ENCODE peak calls at places on chromosomes 1 and 21, in four cellular contexts. One of them, this sample, is unnamed.

GRCh38 chr1:220153147-220153546 is 59.2 kb downstream of the IARS2 start:
- DNase-seq in spleen: no peak
- DNase-seq in CD8-positive, alpha-beta T cell: no peak
- DNase-seq in endothelial cell of umbilical vein: no peak
- DNase-seq in this sample: no peak

GRCh38 chr1:75731881-75732280 is 7.4 kb downstream of the ACADM start:
- DNase-seq in spleen: no peak
- DNase-seq in CD8-positive, alpha-beta T cell: no peak
- DNase-seq in endothelial cell of umbilical vein: no peak
- DNase-seq in this sample: no peak

GRCh38 chr1:219304227-219305226 is 130.8 kb downstream of the LYPLAL1 start:
- DNase-seq in spleen: no peak
- DNase-seq in CD8-positive, alpha-beta T cell: no peak
- DNase-seq in endothelial cell of umbilical vein: peak; percentile 86
- DNase-seq in this sample: no peak

GRCh38 chr1:7784492-7785071 is 491 bp downstream of the PER3 start:
- DNase-seq in spleen: peak; percentile 89
- DNase-seq in CD8-positive, alpha-beta T cell: no peak
- DNase-seq in endothelial cell of umbilical vein: no peak
- DNase-seq in this sample: no peak

GRCh38 chr1:183300828-183301227 is 114.8 kb downstream of the LAMC2 start:
- DNase-seq in spleen: no peak
- DNase-seq in CD8-positive, alpha-beta T cell: no peak
- DNase-seq in endothelial cell of umbilical vein: no peak
- DNase-seq in this sample: no peak

GRCh38 chr1:27487927-27488522 is 1.9 kb downstream of the WASF2 start:
- DNase-seq in spleen: no peak
- DNase-seq in CD8-positive, alpha-beta T cell: no peak
- DNase-seq in endothelial cell of umbilical vein: peak; percentile 66
- DNase-seq in this sample: no peak

GRCh38 chr1:234613992-234614584 is 4.1 kb upstream of the IRF2BP2 start:
- DNase-seq in spleen: no peak
- DNase-seq in CD8-positive, alpha-beta T cell: no peak
- DNase-seq in endothelial cell of umbilical vein: peak; percentile 32
- DNase-seq in this sample: no peak

GRCh38 chr1:100657876-100658715 is 61.4 kb upstream of the VCAM1 start:
- DNase-seq in spleen: no peak
- DNase-seq in CD8-positive, alpha-beta T cell: no peak
- DNase-seq in endothelial cell of umbilical vein: peak; percentile 65
- DNase-seq in this sample: no peak

GRCh38 chr1:193069748-193070394 is 10.5 kb downstream of the RO60 start:
- DNase-seq in spleen: no peak
- DNase-seq in CD8-positive, alpha-beta T cell: no peak
- DNase-seq in endothelial cell of umbilical vein: peak; percentile 7
- DNase-seq in this sample: no peak

GRCh38 chr1:158654079-158654478 is 32.4 kb downstream of the SPTA1 start:
- DNase-seq in spleen: no peak
- DNase-seq in CD8-positive, alpha-beta T cell: no peak
- DNase-seq in endothelial cell of umbilical vein: no peak
- DNase-seq in this sample: no peak

GRCh38 chr1:193019442-193020026 is 39.6 kb downstream of the UCHL5 start:
- DNase-seq in spleen: no peak
- DNase-seq in CD8-positive, alpha-beta T cell: no peak
- DNase-seq in endothelial cell of umbilical vein: peak; percentile 76
- DNase-seq in this sample: no peak

GRCh38 chr1:219422811-219423598 is 189.9 kb downstream of the ZC3H11B start:
- DNase-seq in spleen: no peak
- DNase-seq in CD8-positive, alpha-beta T cell: no peak
- DNase-seq in endothelial cell of umbilical vein: no peak
- DNase-seq in this sample: no peak

GRCh38 chr1:178376008-178376407 is 120.8 kb downstream of the CLEC20A start:
- DNase-seq in spleen: no peak
- DNase-seq in CD8-positive, alpha-beta T cell: no peak
- DNase-seq in endothelial cell of umbilical vein: no peak
- DNase-seq in this sample: no peak

GRCh38 chr1:175222296-175222938 is 29.8 kb upstream of the KIAA0040 start:
- DNase-seq in spleen: no peak
- DNase-seq in CD8-positive, alpha-beta T cell: no peak
- DNase-seq in endothelial cell of umbilical vein: no peak
- DNase-seq in this sample: no peak

GRCh38 chr1:112256413-112256812 is 139.6 kb upstream of the CTTNBP2NL start:
- DNase-seq in spleen: no peak
- DNase-seq in CD8-positive, alpha-beta T cell: no peak
- DNase-seq in endothelial cell of umbilical vein: no peak
- DNase-seq in this sample: no peak

GRCh38 chr1:78079580-78079979 is 33.8 kb downstream of the GIPC2 start:
- DNase-seq in spleen: no peak
- DNase-seq in CD8-positive, alpha-beta T cell: no peak
- DNase-seq in endothelial cell of umbilical vein: peak; percentile 73
- DNase-seq in this sample: no peak

GRCh38 chr1:223216074-223216473 is 73.0 kb upstream of the TLR5 start:
- DNase-seq in spleen: no peak
- DNase-seq in CD8-positive, alpha-beta T cell: no peak
- DNase-seq in endothelial cell of umbilical vein: no peak
- DNase-seq in this sample: no peak

GRCh38 chr21:26169611-26170470 is 729 bp downstream of the APP start:
- DNase-seq in spleen: peak; percentile 92
- DNase-seq in CD8-positive, alpha-beta T cell: peak; percentile 1
- DNase-seq in endothelial cell of umbilical vein: peak; percentile 59
- DNase-seq in this sample: no peak

GRCh38 chr1:94522304-94522703 is 19.3 kb downstream of the F3 start:
- DNase-seq in spleen: no peak
- DNase-seq in CD8-positive, alpha-beta T cell: no peak
- DNase-seq in endothelial cell of umbilical vein: peak; percentile 52
- DNase-seq in this sample: no peak

GRCh38 chr1:50333595-50333974 is 89.7 kb downstream of the DMRTA2 start:
- DNase-seq in spleen: peak; percentile 85
- DNase-seq in CD8-positive, alpha-beta T cell: peak; percentile 9
- DNase-seq in endothelial cell of umbilical vein: peak; percentile 32
- DNase-seq in this sample: no peak

GRCh38 chr1:154500533-154500932 is 1.5 kb upstream of the TDRD10 start:
- DNase-seq in spleen: no peak
- DNase-seq in CD8-positive, alpha-beta T cell: no peak
- DNase-seq in endothelial cell of umbilical vein: peak; percentile 52
- DNase-seq in this sample: no peak

GRCh38 chr1:105886309-105886708 is 1170.2 kb upstream of the PRMT6 start:
- DNase-seq in spleen: no peak
- DNase-seq in CD8-positive, alpha-beta T cell: no peak
- DNase-seq in endothelial cell of umbilical vein: no peak
- DNase-seq in this sample: no peak

GRCh38 chr21:25614441-25614840 is 7.2 kb upstream of the MRPL39 start:
- DNase-seq in spleen: no peak
- DNase-seq in CD8-positive, alpha-beta T cell: no peak
- DNase-seq in endothelial cell of umbilical vein: no peak
- DNase-seq in this sample: no peak

GRCh38 chr1:11944358-11944981 is 10.0 kb downstream of the PLOD1 start:
- DNase-seq in spleen: no peak
- DNase-seq in CD8-positive, alpha-beta T cell: no peak
- DNase-seq in endothelial cell of umbilical vein: no peak
- DNase-seq in this sample: no peak

GRCh38 chr1:93827633-93828436 is 51.2 kb downstream of the DNTTIP2 start:
- DNase-seq in spleen: no peak
- DNase-seq in CD8-positive, alpha-beta T cell: no peak
- DNase-seq in endothelial cell of umbilical vein: peak; percentile 42
- DNase-seq in this sample: no peak

GRCh38 chr1:72281144-72281543 is 1.2 kb downstream of the NEGR1 start:
- DNase-seq in spleen: no peak
- DNase-seq in CD8-positive, alpha-beta T cell: no peak
- DNase-seq in endothelial cell of umbilical vein: peak; percentile 33
- DNase-seq in this sample: no peak

GRCh38 chr1:204080163-204080903 is 7.4 kb downstream of the SOX13 start:
- DNase-seq in spleen: peak; percentile 64
- DNase-seq in CD8-positive, alpha-beta T cell: no peak
- DNase-seq in endothelial cell of umbilical vein: no peak
- DNase-seq in this sample: peak; percentile 98

GRCh38 chr1:222792744-222793143 is 22.1 kb upstream of the DISP1 start:
- DNase-seq in spleen: no peak
- DNase-seq in CD8-positive, alpha-beta T cell: no peak
- DNase-seq in endothelial cell of umbilical vein: peak; percentile 44
- DNase-seq in this sample: no peak

GRCh38 chr1:119249283-119249682 is 108.8 kb upstream of the WARS2 start:
- DNase-seq in spleen: no peak
- DNase-seq in CD8-positive, alpha-beta T cell: no peak
- DNase-seq in endothelial cell of umbilical vein: no peak
- DNase-seq in this sample: no peak

GRCh38 chr1:50841791-50842387 is 118.2 kb downstream of the FAF1 start:
- DNase-seq in spleen: no peak
- DNase-seq in CD8-positive, alpha-beta T cell: no peak
- DNase-seq in endothelial cell of umbilical vein: peak; percentile 56
- DNase-seq in this sample: no peak

DNA sequence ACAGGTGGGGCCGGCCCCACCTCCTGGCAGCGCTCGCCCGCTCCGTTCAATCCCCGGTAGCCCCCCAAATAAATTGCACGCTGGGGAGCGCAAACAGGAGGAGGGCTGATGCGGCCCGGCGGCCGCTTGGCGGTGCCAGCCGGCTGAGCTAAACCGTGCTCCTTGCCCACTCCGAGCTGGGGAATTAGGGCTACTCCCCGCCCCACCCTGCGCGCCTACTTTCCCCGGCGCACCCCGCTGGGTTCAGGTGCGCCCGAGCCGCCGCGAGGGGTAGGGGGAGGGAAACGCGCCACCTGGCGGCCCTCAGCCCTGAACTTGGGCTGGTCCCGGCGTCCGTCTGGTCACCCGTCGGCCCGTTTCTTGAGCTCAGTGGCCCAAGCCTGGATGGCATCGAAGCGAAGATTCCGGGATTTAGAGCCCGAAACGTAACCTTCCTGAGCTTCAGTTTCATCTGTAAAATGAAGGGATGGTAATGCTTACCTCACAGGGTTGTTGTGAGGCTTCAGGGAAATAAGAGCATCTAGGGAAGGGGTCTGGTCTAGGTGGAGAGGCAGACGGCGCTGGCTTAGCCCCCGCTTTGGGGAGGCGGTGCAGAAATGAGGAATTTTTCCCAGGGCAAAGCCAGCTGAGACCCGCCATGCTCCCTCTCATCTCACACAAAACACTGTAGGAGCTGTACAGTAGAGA is 547 bp upstream of the MYCL start:
- DNase-seq in spleen: peak; percentile 92
- DNase-seq in CD8-positive, alpha-beta T cell: peak; percentile 25
- DNase-seq in endothelial cell of umbilical vein: no peak
- DNase-seq in this sample: no peak
- H3K27me3 ChIP-seq in spleen: peaks cover 4% of the 10 kb centered on the region
- H3K27me3 ChIP-seq in CD8-positive, alpha-beta T cell: peaks cover 18% of the 10 kb centered on the region
- H3K27me3 ChIP-seq in endothelial cell of umbilical vein: peaks cover 20% of the 10 kb centered on the region
- H3K27me3 ChIP-seq in this sample: no peaks in the 10 kb centered on the region

GRCh38 chr1:116377564-116378529 is 4.8 kb downstream of the ATP1A1 start:
- DNase-seq in spleen: no peak
- DNase-seq in CD8-positive, alpha-beta T cell: no peak
- DNase-seq in endothelial cell of umbilical vein: peak; percentile 94
- DNase-seq in this sample: no peak
- H3K27ac ChIP-seq in spleen: peak overlapping the region; percentile 94
- H3K27ac ChIP-seq in CD8-positive, alpha-beta T cell: peak overlapping the region; percentile 92
- H3K27ac ChIP-seq in endothelial cell of umbilical vein: peak overlapping the region; percentile 96
- H3K27ac ChIP-seq in this sample: no peak overlapping the region

GRCh38 chr1:246771366-246771765 is 47.2 kb downstream of the SCCPDH start:
- DNase-seq in spleen: no peak
- DNase-seq in CD8-positive, alpha-beta T cell: no peak
- DNase-seq in endothelial cell of umbilical vein: no peak
- DNase-seq in this sample: no peak

GRCh38 chr1:246776923-246777322 is 52.7 kb downstream of the SCCPDH start:
- DNase-seq in spleen: no peak
- DNase-seq in CD8-positive, alpha-beta T cell: no peak
- DNase-seq in endothelial cell of umbilical vein: no peak
- DNase-seq in this sample: no peak

GRCh38 chr1:246775531-246776385 is 51.5 kb downstream of the SCCPDH start:
- DNase-seq in spleen: no peak
- DNase-seq in CD8-positive, alpha-beta T cell: no peak
- DNase-seq in endothelial cell of umbilical vein: no peak
- DNase-seq in this sample: no peak

GRCh38 chr1:246772686-246773085 is 48.5 kb downstream of the SCCPDH start:
- DNase-seq in spleen: no peak
- DNase-seq in CD8-positive, alpha-beta T cell: no peak
- DNase-seq in endothelial cell of umbilical vein: no peak
- DNase-seq in this sample: no peak

GRCh38 chr1:246773213-246773641 is 49.0 kb downstream of the SCCPDH start:
- DNase-seq in spleen: no peak
- DNase-seq in CD8-positive, alpha-beta T cell: no peak
- DNase-seq in endothelial cell of umbilical vein: no peak
- DNase-seq in this sample: no peak
- H3K4me1 ChIP-seq in spleen: no peaks in the 10 kb centered on the region
- H3K4me1 ChIP-seq in CD8-positive, alpha-beta T cell: no peaks in the 10 kb centered on the region
- H3K4me1 ChIP-seq in endothelial cell of umbilical vein: no peaks in the 10 kb centered on the region
- H3K4me1 ChIP-seq in this sample: peaks cover 4% of the 10 kb centered on the region

DNA sequence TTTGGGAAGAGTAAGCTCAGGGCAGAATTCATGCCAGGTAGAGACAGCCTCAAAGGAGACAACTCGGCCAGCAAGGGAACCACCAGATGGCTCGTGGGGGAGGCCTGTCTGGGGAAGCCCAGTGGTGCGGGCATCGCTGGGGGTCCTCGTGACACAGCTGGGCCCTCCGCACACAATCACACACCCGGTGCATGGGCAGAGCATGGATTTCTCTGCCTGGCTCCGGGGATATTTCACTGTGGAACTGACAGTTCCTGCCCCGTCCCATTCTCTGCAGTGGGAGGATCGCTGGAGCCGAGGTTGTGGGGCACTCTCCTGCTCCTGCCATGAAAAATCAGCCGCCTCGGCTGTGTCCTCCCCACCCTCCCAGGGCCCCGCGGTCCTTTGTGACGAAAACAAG is 108.0 kb downstream of the CRYAA start:
- DNase-seq in spleen: peak; percentile 40
- DNase-seq in CD8-positive, alpha-beta T cell: no peak
- DNase-seq in endothelial cell of umbilical vein: no peak
- DNase-seq in this sample: no peak
- H3K27me3 ChIP-seq in spleen: no peaks in the 10 kb centered on the region
- H3K27me3 ChIP-seq in CD8-positive, alpha-beta T cell: no peaks in the 10 kb centered on the region
- H3K27me3 ChIP-seq in endothelial cell of umbilical vein: no peaks in the 10 kb centered on the region
- H3K27me3 ChIP-seq in this sample: no peaks in the 10 kb centered on the region

GRCh38 chr21:42003051-42003461 is 7.1 kb downstream of the ZBTB21 start:
- DNase-seq in spleen: no peak
- DNase-seq in CD8-positive, alpha-beta T cell: no peak
- DNase-seq in endothelial cell of umbilical vein: no peak
- DNase-seq in this sample: no peak
- H3K27ac ChIP-seq in spleen: no peak overlapping the region
- H3K27ac ChIP-seq in CD8-positive, alpha-beta T cell: no peak overlapping the region
- H3K27ac ChIP-seq in endothelial cell of umbilical vein: no peak overlapping the region
- H3K27ac ChIP-seq in this sample: no peak overlapping the region

DNA sequence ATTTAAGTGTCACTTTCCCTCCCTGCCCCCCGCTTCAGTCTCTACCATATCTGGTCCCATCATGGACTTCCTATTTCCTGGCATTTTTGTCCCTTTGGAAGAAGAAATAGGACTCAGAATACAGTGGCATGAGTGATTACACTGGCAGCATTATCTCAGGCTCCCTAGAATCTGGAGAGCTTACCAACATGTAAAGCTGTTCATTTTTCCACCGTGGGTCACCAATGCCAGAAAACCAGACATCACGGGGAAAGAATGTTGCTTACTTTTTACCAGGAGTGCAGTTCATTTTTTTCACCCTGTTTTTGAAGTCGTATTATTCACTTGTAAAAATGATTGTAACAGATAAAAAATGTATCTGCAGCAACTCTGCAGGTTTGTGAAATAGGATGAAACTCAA is 44.8 kb downstream of the BACH1 start:
- DNase-seq in spleen: no peak
- DNase-seq in CD8-positive, alpha-beta T cell: no peak
- DNase-seq in endothelial cell of umbilical vein: peak; percentile 72
- DNase-seq in this sample: no peak
- H3K4me1 ChIP-seq in spleen: peaks cover 59% of the 10 kb centered on the region
- H3K4me1 ChIP-seq in CD8-positive, alpha-beta T cell: peaks cover 8% of the 10 kb centered on the region
- H3K4me1 ChIP-seq in endothelial cell of umbilical vein: peaks cover 29% of the 10 kb centered on the region
- H3K4me1 ChIP-seq in this sample: no peaks in the 10 kb centered on the region